ENCODE peak calls at places on chromosomes 7 and 10, in seven cellular contexts. One of them, this sample, is unnamed.

GRCh38 chr10:104445359-104445758 is 91.7 kb downstream of the CFAP58 start:
- DNase-seq in HS-5: peak; percentile 89
- DNase-seq in stimulated activated CD8-positive, alpha-beta memory T cell treated with anti-CD3 and anti-CD28 coated beads, Interleukin-4, amount 100 ng/mL, for 24 hours: no peak
- DNase-seq in Karpas-422: no peak
- DNase-seq in NCI-H345: no peak
- DNase-seq in activated CD4-positive, alpha-beta T cell treated with anti-CD3 and anti-CD28 coated beads for 48 hours: no peak
- DNase-seq in AML-193: no peak
- DNase-seq in this sample: no peak

GRCh38 chr10:3068201-3068967 is 1.0 kb downstream of the PFKP start:
- DNase-seq in HS-5: no peak
- DNase-seq in stimulated activated CD8-positive, alpha-beta memory T cell treated with anti-CD3 and anti-CD28 coated beads, Interleukin-4, amount 100 ng/mL, for 24 hours: peak; percentile 58
- DNase-seq in Karpas-422: peak; percentile 88
- DNase-seq in NCI-H345: peak; percentile 46
- DNase-seq in activated CD4-positive, alpha-beta T cell treated with anti-CD3 and anti-CD28 coated beads for 48 hours: peak; percentile 82
- DNase-seq in AML-193: peak; percentile 13
- DNase-seq in this sample: peak; percentile 78

GRCh38 chr7:30990316-30991029 is 26.7 kb downstream of the GHRHR start:
- DNase-seq in HS-5: no peak
- DNase-seq in stimulated activated CD8-positive, alpha-beta memory T cell treated with anti-CD3 and anti-CD28 coated beads, Interleukin-4, amount 100 ng/mL, for 24 hours: no peak
- DNase-seq in Karpas-422: no peak
- DNase-seq in NCI-H345: no peak
- DNase-seq in activated CD4-positive, alpha-beta T cell treated with anti-CD3 and anti-CD28 coated beads for 48 hours: no peak
- DNase-seq in AML-193: no peak
- DNase-seq in this sample: no peak

GRCh38 chr10:19788902-19789301 is 27.3 kb upstream of the PLXDC2 start:
- DNase-seq in HS-5: no peak
- DNase-seq in stimulated activated CD8-positive, alpha-beta memory T cell treated with anti-CD3 and anti-CD28 coated beads, Interleukin-4, amount 100 ng/mL, for 24 hours: no peak
- DNase-seq in Karpas-422: no peak
- DNase-seq in NCI-H345: no peak
- DNase-seq in activated CD4-positive, alpha-beta T cell treated with anti-CD3 and anti-CD28 coated beads for 48 hours: no peak
- DNase-seq in AML-193: no peak
- DNase-seq in this sample: no peak

GRCh38 chr7:6071406-6071805 is 40.2 kb downstream of the ANKRD61 start:
- DNase-seq in HS-5: no peak
- DNase-seq in stimulated activated CD8-positive, alpha-beta memory T cell treated with anti-CD3 and anti-CD28 coated beads, Interleukin-4, amount 100 ng/mL, for 24 hours: no peak
- DNase-seq in Karpas-422: peak; percentile 75
- DNase-seq in NCI-H345: no peak
- DNase-seq in activated CD4-positive, alpha-beta T cell treated with anti-CD3 and anti-CD28 coated beads for 48 hours: no peak
- DNase-seq in AML-193: no peak
- DNase-seq in this sample: no peak

GRCh38 chr10:14879055-14879800 is 562 bp downstream of the SUV39H2 start:
- DNase-seq in HS-5: no peak
- DNase-seq in stimulated activated CD8-positive, alpha-beta memory T cell treated with anti-CD3 and anti-CD28 coated beads, Interleukin-4, amount 100 ng/mL, for 24 hours: peak; percentile 22
- DNase-seq in Karpas-422: peak; percentile 69
- DNase-seq in NCI-H345: peak; percentile 11
- DNase-seq in activated CD4-positive, alpha-beta T cell treated with anti-CD3 and anti-CD28 coated beads for 48 hours: peak; percentile 59
- DNase-seq in AML-193: no peak
- DNase-seq in this sample: no peak

GRCh38 chr10:32454148-32454547 is 8.2 kb downstream of the CCDC7 start:
- DNase-seq in HS-5: no peak
- DNase-seq in stimulated activated CD8-positive, alpha-beta memory T cell treated with anti-CD3 and anti-CD28 coated beads, Interleukin-4, amount 100 ng/mL, for 24 hours: no peak
- DNase-seq in Karpas-422: no peak
- DNase-seq in NCI-H345: no peak
- DNase-seq in activated CD4-positive, alpha-beta T cell treated with anti-CD3 and anti-CD28 coated beads for 48 hours: no peak
- DNase-seq in AML-193: no peak
- DNase-seq in this sample: no peak

GRCh38 chr10:112151640-112152039 is 31.9 kb downstream of the GPAM start:
- DNase-seq in HS-5: no peak
- DNase-seq in stimulated activated CD8-positive, alpha-beta memory T cell treated with anti-CD3 and anti-CD28 coated beads, Interleukin-4, amount 100 ng/mL, for 24 hours: no peak
- DNase-seq in Karpas-422: no peak
- DNase-seq in NCI-H345: no peak
- DNase-seq in activated CD4-positive, alpha-beta T cell treated with anti-CD3 and anti-CD28 coated beads for 48 hours: no peak
- DNase-seq in AML-193: no peak
- DNase-seq in this sample: no peak

GRCh38 chr10:131123496-131123895 is 188.0 kb downstream of the TCERG1L start:
- DNase-seq in HS-5: no peak
- DNase-seq in stimulated activated CD8-positive, alpha-beta memory T cell treated with anti-CD3 and anti-CD28 coated beads, Interleukin-4, amount 100 ng/mL, for 24 hours: no peak
- DNase-seq in Karpas-422: no peak
- DNase-seq in NCI-H345: no peak
- DNase-seq in activated CD4-positive, alpha-beta T cell treated with anti-CD3 and anti-CD28 coated beads for 48 hours: no peak
- DNase-seq in AML-193: no peak
- DNase-seq in this sample: no peak

GRCh38 chr7:2564970-2565546 is 6.3 kb downstream of the IQCE start:
- DNase-seq in HS-5: no peak
- DNase-seq in stimulated activated CD8-positive, alpha-beta memory T cell treated with anti-CD3 and anti-CD28 coated beads, Interleukin-4, amount 100 ng/mL, for 24 hours: no peak
- DNase-seq in Karpas-422: no peak
- DNase-seq in NCI-H345: no peak
- DNase-seq in activated CD4-positive, alpha-beta T cell treated with anti-CD3 and anti-CD28 coated beads for 48 hours: no peak
- DNase-seq in AML-193: no peak
- DNase-seq in this sample: no peak

GRCh38 chr10:11863353-11864105 is 40.4 kb downstream of the PROSER2 start:
- DNase-seq in HS-5: no peak
- DNase-seq in stimulated activated CD8-positive, alpha-beta memory T cell treated with anti-CD3 and anti-CD28 coated beads, Interleukin-4, amount 100 ng/mL, for 24 hours: no peak
- DNase-seq in Karpas-422: peak; percentile 58
- DNase-seq in NCI-H345: peak; percentile 73
- DNase-seq in activated CD4-positive, alpha-beta T cell treated with anti-CD3 and anti-CD28 coated beads for 48 hours: peak; percentile 69
- DNase-seq in AML-193: no peak
- DNase-seq in this sample: no peak

GRCh38 chr10:74558897-74559296 is 267.5 kb upstream of the KAT6B start:
- DNase-seq in HS-5: no peak
- DNase-seq in stimulated activated CD8-positive, alpha-beta memory T cell treated with anti-CD3 and anti-CD28 coated beads, Interleukin-4, amount 100 ng/mL, for 24 hours: no peak
- DNase-seq in Karpas-422: no peak
- DNase-seq in NCI-H345: no peak
- DNase-seq in activated CD4-positive, alpha-beta T cell treated with anti-CD3 and anti-CD28 coated beads for 48 hours: no peak
- DNase-seq in AML-193: no peak
- DNase-seq in this sample: no peak

GRCh38 chr10:97018251-97019212 is 167.2 kb downstream of the SLIT1 start:
- DNase-seq in HS-5: no peak
- DNase-seq in stimulated activated CD8-positive, alpha-beta memory T cell treated with anti-CD3 and anti-CD28 coated beads, Interleukin-4, amount 100 ng/mL, for 24 hours: no peak
- DNase-seq in Karpas-422: no peak
- DNase-seq in NCI-H345: no peak
- DNase-seq in activated CD4-positive, alpha-beta T cell treated with anti-CD3 and anti-CD28 coated beads for 48 hours: no peak
- DNase-seq in AML-193: no peak
- DNase-seq in this sample: no peak

GRCh38 chr7:157485361-157485831 is 148.6 kb downstream of the DNAJB6 start:
- DNase-seq in HS-5: no peak
- DNase-seq in stimulated activated CD8-positive, alpha-beta memory T cell treated with anti-CD3 and anti-CD28 coated beads, Interleukin-4, amount 100 ng/mL, for 24 hours: no peak
- DNase-seq in Karpas-422: no peak
- DNase-seq in NCI-H345: no peak
- DNase-seq in activated CD4-positive, alpha-beta T cell treated with anti-CD3 and anti-CD28 coated beads for 48 hours: no peak
- DNase-seq in AML-193: no peak
- DNase-seq in this sample: no peak

GRCh38 chr7:131620673-131621609 is 64.5 kb upstream of the PODXL start:
- DNase-seq in HS-5: no peak
- DNase-seq in stimulated activated CD8-positive, alpha-beta memory T cell treated with anti-CD3 and anti-CD28 coated beads, Interleukin-4, amount 100 ng/mL, for 24 hours: no peak
- DNase-seq in Karpas-422: no peak
- DNase-seq in NCI-H345: no peak
- DNase-seq in activated CD4-positive, alpha-beta T cell treated with anti-CD3 and anti-CD28 coated beads for 48 hours: no peak
- DNase-seq in AML-193: no peak
- DNase-seq in this sample: no peak

GRCh38 chr10:29446327-29446726 is 157.5 kb downstream of the LYZL1 start:
- DNase-seq in HS-5: no peak
- DNase-seq in stimulated activated CD8-positive, alpha-beta memory T cell treated with anti-CD3 and anti-CD28 coated beads, Interleukin-4, amount 100 ng/mL, for 24 hours: no peak
- DNase-seq in Karpas-422: no peak
- DNase-seq in NCI-H345: no peak
- DNase-seq in activated CD4-positive, alpha-beta T cell treated with anti-CD3 and anti-CD28 coated beads for 48 hours: no peak
- DNase-seq in AML-193: peak; percentile 10
- DNase-seq in this sample: no peak

GRCh38 chr7:100119701-100120517 is 475 bp downstream of the CNPY4 start:
- DNase-seq in HS-5: no peak
- DNase-seq in stimulated activated CD8-positive, alpha-beta memory T cell treated with anti-CD3 and anti-CD28 coated beads, Interleukin-4, amount 100 ng/mL, for 24 hours: peak; percentile 48
- DNase-seq in Karpas-422: peak; percentile 89
- DNase-seq in NCI-H345: peak; percentile 60
- DNase-seq in activated CD4-positive, alpha-beta T cell treated with anti-CD3 and anti-CD28 coated beads for 48 hours: peak; percentile 83
- DNase-seq in AML-193: peak; percentile 17
- DNase-seq in this sample: no peak

GRCh38 chr10:35606423-35606822 is 1.3 kb downstream of the GJD4 start:
- DNase-seq in HS-5: no peak
- DNase-seq in stimulated activated CD8-positive, alpha-beta memory T cell treated with anti-CD3 and anti-CD28 coated beads, Interleukin-4, amount 100 ng/mL, for 24 hours: no peak
- DNase-seq in Karpas-422: no peak
- DNase-seq in NCI-H345: no peak
- DNase-seq in activated CD4-positive, alpha-beta T cell treated with anti-CD3 and anti-CD28 coated beads for 48 hours: no peak
- DNase-seq in AML-193: no peak
- DNase-seq in this sample: no peak

GRCh38 chr10:82397859-82398258 is 522.9 kb downstream of the NRG3 start:
- DNase-seq in HS-5: no peak
- DNase-seq in stimulated activated CD8-positive, alpha-beta memory T cell treated with anti-CD3 and anti-CD28 coated beads, Interleukin-4, amount 100 ng/mL, for 24 hours: no peak
- DNase-seq in Karpas-422: no peak
- DNase-seq in NCI-H345: no peak
- DNase-seq in activated CD4-positive, alpha-beta T cell treated with anti-CD3 and anti-CD28 coated beads for 48 hours: no peak
- DNase-seq in AML-193: no peak
- DNase-seq in this sample: no peak

GRCh38 chr10:3750352-3750816 is 34.6 kb downstream of the KLF6 start:
- DNase-seq in HS-5: no peak
- DNase-seq in stimulated activated CD8-positive, alpha-beta memory T cell treated with anti-CD3 and anti-CD28 coated beads, Interleukin-4, amount 100 ng/mL, for 24 hours: no peak
- DNase-seq in Karpas-422: no peak
- DNase-seq in NCI-H345: no peak
- DNase-seq in activated CD4-positive, alpha-beta T cell treated with anti-CD3 and anti-CD28 coated beads for 48 hours: no peak
- DNase-seq in AML-193: no peak
- DNase-seq in this sample: no peak

GRCh38 chr10:454860-455259 is 234.6 kb downstream of the DIP2C start:
- DNase-seq in HS-5: peak; percentile 23
- DNase-seq in stimulated activated CD8-positive, alpha-beta memory T cell treated with anti-CD3 and anti-CD28 coated beads, Interleukin-4, amount 100 ng/mL, for 24 hours: no peak
- DNase-seq in Karpas-422: no peak
- DNase-seq in NCI-H345: no peak
- DNase-seq in activated CD4-positive, alpha-beta T cell treated with anti-CD3 and anti-CD28 coated beads for 48 hours: no peak
- DNase-seq in AML-193: no peak
- DNase-seq in this sample: no peak

GRCh38 chr10:77974396-77975074 is 48.0 kb upstream of the DLG5 start:
- DNase-seq in HS-5: no peak
- DNase-seq in stimulated activated CD8-positive, alpha-beta memory T cell treated with anti-CD3 and anti-CD28 coated beads, Interleukin-4, amount 100 ng/mL, for 24 hours: no peak
- DNase-seq in Karpas-422: peak; percentile 50
- DNase-seq in NCI-H345: no peak
- DNase-seq in activated CD4-positive, alpha-beta T cell treated with anti-CD3 and anti-CD28 coated beads for 48 hours: peak; percentile 7
- DNase-seq in AML-193: no peak
- DNase-seq in this sample: no peak